ENCODE peak calls at places on chromosomes 12 and 14, in six cellular contexts. N is posterior vena cava, S is A549, E is GM23338, K is neural progenitor cell, A is GM18507. X is an unnamed sample.

GRCh38 chr14:72513994-72514659 is 379.8 kb downstream of the DPF3 start:
- DNase-seq in N (no peak), S (peak), E (peak), K (peak), A (no peak), X (no peak)

GRCh38 chr14:75430106-75430505 is 2.3 kb downstream of the JDP2 start:
- DNase-seq in N (no peak), S (no peak), E (no peak), K (no peak), A (no peak), X (no peak)

GRCh38 chr14:93481758-93482157 is 51.0 kb downstream of the UNC79 start:
- DNase-seq in N (no peak), S (no peak), E (no peak), K (no peak), A (no peak), X (no peak)

GRCh38 chr12:77062846-77063461 is 2.4 kb downstream of the E2F7 start:
- DNase-seq in N (no peak), S (no peak), E (no peak), K (no peak), A (no peak), X (no peak)

GRCh38 chr12:105907982-105908381 is 230.8 kb downstream of the NUAK1 start:
- DNase-seq in N (no peak), S (no peak), E (no peak), K (no peak), A (no peak), X (no peak)

GRCh38 chr12:5301539-5301938 is 130.4 kb upstream of the NTF3 start:
- DNase-seq in N (no peak), S (no peak), E (no peak), K (no peak), A (no peak), X (no peak)

GRCh38 chr12:120252071-120252906 is 13.2 kb downstream of the PXN start:
- DNase-seq in N (no peak), S (no peak), E (no peak), K (no peak), A (no peak), X (no peak)

GRCh38 chr12:126700115-126700514 is 1566.9 kb upstream of the TMEM132C start:
- DNase-seq in N (no peak), S (no peak), E (no peak), K (no peak), A (no peak), X (no peak)

GRCh38 chr14:95871531-95871930 is 5.1 kb upstream of the TUNAR start:
- DNase-seq in N (no peak), S (no peak), E (no peak), K (no peak), A (no peak), X (no peak)

GRCh38 chr14:100417466-100417865 is 94.3 kb downstream of the SLC25A47 start:
- DNase-seq in N (peak), S (peak), E (peak), K (peak), A (no peak), X (peak)

GRCh38 chr12:46915861-46916260 is 90.1 kb upstream of the SLC38A4 start:
- DNase-seq in N (no peak), S (peak), E (no peak), K (no peak), A (no peak), X (no peak)

GRCh38 chr12:110165540-110166159 is 41.5 kb downstream of the IFT81 start:
- DNase-seq in N (no peak), S (no peak), E (peak), K (no peak), A (peak), X (no peak)

GRCh38 chr12:30795660-30796507 is 41.1 kb upstream of the CAPRIN2 start:
- DNase-seq in N (peak), S (peak), E (peak), K (peak), A (no peak), X (peak)

GRCh38 chr12:103877934-103878510 is 37.0 kb upstream of the NT5DC3 start:
- DNase-seq in N (no peak), S (peak), E (peak), K (peak), A (peak), X (peak)

GRCh38 chr12:58541300-58541690 is 379.0 kb downstream of the LRIG3 start:
- DNase-seq in N (no peak), S (no peak), E (peak), K (no peak), A (no peak), X (no peak)

GRCh38 chr14:50875359-50876090 is 3.7 kb downstream of the ABHD12B start:
- DNase-seq in N (no peak), S (no peak), E (no peak), K (no peak), A (peak), X (no peak)

GRCh38 chr14:77965919-77966435 is 166.1 kb downstream of the ADCK1 start:
- DNase-seq in N (no peak), S (peak), E (peak), K (peak), A (peak), X (no peak)

GRCh38 chr14:73422515-73422914 is 35.8 kb downstream of the NUMB start:
- DNase-seq in N (no peak), S (peak), E (peak), K (no peak), A (no peak), X (no peak)

GRCh38 chr14:70188608-70189540 is at the start of gene SLC8A3:
- DNase-seq in N (peak), S (peak), E (peak), K (peak), A (peak), X (no peak)

GRCh38 chr12:130590685-130591084 is 125.4 kb downstream of the RIMBP2 start:
- DNase-seq in N (peak), S (no peak), E (no peak), K (no peak), A (no peak), X (no peak)

GRCh38 chr14:75487155-75487671 is 35.1 kb upstream of the BATF start:
- DNase-seq in N (no peak), S (no peak), E (no peak), K (no peak), A (no peak), X (peak)

GRCh38 chr12:117059156-117059555 is 40.1 kb downstream of the TESC start:
- DNase-seq in N (no peak), S (no peak), E (no peak), K (no peak), A (no peak), X (no peak)

GRCh38 chr14:65006251-65006721 is 19.6 kb downstream of the FNTB start:
- DNase-seq in N (no peak), S (no peak), E (no peak), K (no peak), A (no peak), X (no peak)

GRCh38 chr12:2282321-2282720 is 229.5 kb downstream of the CACNA1C start:
- DNase-seq in N (no peak), S (no peak), E (peak), K (peak), A (no peak), X (no peak)

GRCh38 chr12:38160318-38161122 is 156.1 kb upstream of the ALG10B start:
- DNase-seq in N (peak), S (no peak), E (no peak), K (no peak), A (no peak), X (no peak)

GRCh38 chr14:99806040-99806439 is 12.8 kb downstream of the EML1 start:
- DNase-seq in N (no peak), S (no peak), E (no peak), K (no peak), A (no peak), X (no peak)

GRCh38 chr12:1635656-1636055 is 6.6 kb downstream of the WNT5B start:
- DNase-seq in N (no peak), S (no peak), E (no peak), K (no peak), A (no peak), X (no peak)

GRCh38 chr12:122793685-122794106 is 19.3 kb downstream of the CCDC62 start:
- DNase-seq in N (no peak), S (peak), E (peak), K (peak), A (no peak), X (peak)

GRCh38 chr14:96362071-96362964 is 823 bp downstream of the ATG2B start:
- DNase-seq in N (no peak), S (peak), E (peak), K (peak), A (no peak), X (peak)

GRCh38 chr12:7091171-7091570 is 1.1 kb downstream of the C1R start:
- DNase-seq in N (no peak), S (no peak), E (no peak), K (no peak), A (no peak), X (no peak)

GRCh38 chr12:121009744-121010143 is 6.5 kb downstream of the C12orf43 start:
- DNase-seq in N (no peak), S (peak), E (peak), K (peak), A (no peak), X (peak)

GRCh38 chr12:54417712-54418440 is 1.2 kb downstream of the ITGA5 start:
- DNase-seq in N (peak), S (no peak), E (peak), K (peak), A (no peak), X (no peak)

GRCh38 chr14:79260406-79260805 is 950.9 kb downstream of the DIO2 start:
- DNase-seq in N (no peak), S (no peak), E (no peak), K (no peak), A (no peak), X (no peak)

GRCh38 chr14:31206536-31207286 is 882 bp downstream of the HECTD1 start:
- DNase-seq in N (peak), S (peak), E (peak), K (peak), A (peak), X (no peak)

GRCh38 chr14:60658909-60659585 is 9.8 kb upstream of the SIX1 start:
- DNase-seq in N (no peak), S (no peak), E (no peak), K (peak), A (no peak), X (no peak)

GRCh38 chr12:96343347-96343954 is 56.8 kb downstream of the CDK17 start:
- DNase-seq in N (no peak), S (no peak), E (no peak), K (no peak), A (no peak), X (no peak)

GRCh38 chr14:20622816-20623291 is 18.6 kb downstream of the OR6S1 start:
- DNase-seq in N (no peak), S (no peak), E (no peak), K (no peak), A (no peak), X (no peak)

GRCh38 chr14:98715054-98715453 is 556.9 kb downstream of the BCL11B start:
- DNase-seq in N (no peak), S (no peak), E (no peak), K (no peak), A (no peak), X (no peak)